ENCODE peak calls at places on chromosome 14, in seven cellular contexts. Z, C, F, E, O, P and L are unnamed samples.

GRCh38 chr14:92417759-92418158 is 94.8 kb downstream of the SLC24A4 start:
- DNase-seq in O (no peak), E (no peak), P (no peak), C (no peak), Z (no peak), F (no peak), L (no peak)

GRCh38 chr14:75647650-75648049 is 13.0 kb downstream of the ERG28 start:
- DNase-seq in C (no peak), Z (no peak), P (no peak), F (no peak), E (no peak), O (no peak), L (no peak)

GRCh38 chr14:81326451-81326850 is 73.7 kb downstream of the STON2 start:
- DNase-seq in P (no peak), F (no peak), O (no peak), E (no peak), Z (no peak), C (no peak), L (no peak)

GRCh38 chr14:104399432-104400155 is 180.0 kb upstream of the C14orf180 start:
- DNase-seq in Z (peak), E (no peak), O (no peak), C (no peak), F (no peak), P (no peak), L (no peak)

GRCh38 chr14:30610719-30611388 is 11.3 kb upstream of the SCFD1 start:
- DNase-seq in C (no peak), F (peak), Z (peak), P (peak), E (no peak), O (no peak), L (peak)

GRCh38 chr14:24249230-24250021 is 7.0 kb upstream of the TINF2 start:
- DNase-seq in C (no peak), E (no peak), P (no peak), Z (peak), O (no peak), F (no peak), L (no peak)

GRCh38 chr14:30194769-30195168 is 267.1 kb upstream of the PRKD1 start:
- DNase-seq in Z (no peak), E (no peak), F (peak), O (peak), P (no peak), C (no peak), L (no peak)

GRCh38 chr14:103753809-103754208 is 38.2 kb downstream of the ZFYVE21 start:
- DNase-seq in C (no peak), E (no peak), Z (no peak), F (no peak), P (no peak), O (no peak), L (no peak)

GRCh38 chr14:105490318-105490571 is 801 bp upstream of the TEDC1 start:
- DNase-seq in F (no peak), Z (peak), C (no peak), O (no peak), E (no peak), P (no peak), L (no peak)

GRCh38 chr14:31057701-31058364 is 31.7 kb upstream of the STRN3 start:
- DNase-seq in P (no peak), E (peak), F (no peak), O (no peak), C (no peak), Z (no peak), L (no peak)

GRCh38 chr14:76181546-76181945 is 29.8 kb downstream of the GPATCH2L start:
- DNase-seq in O (no peak), C (no peak), Z (no peak), E (no peak), P (no peak), F (no peak), L (peak)

GRCh38 chr14:31745741-31746140 is 184.5 kb downstream of the NUBPL start:
- DNase-seq in E (no peak), Z (no peak), O (no peak), P (no peak), F (no peak), C (no peak), L (peak)

GRCh38 chr14:91714805-91715204 is 17.1 kb downstream of the CATSPERB start:
- DNase-seq in C (no peak), F (no peak), E (no peak), O (no peak), P (no peak), Z (no peak), L (peak)

GRCh38 chr14:65948302-65948701 is 535.8 kb downstream of the FUT8 start:
- DNase-seq in O (no peak), E (no peak), C (no peak), F (no peak), Z (no peak), P (no peak), L (peak)

GRCh38 chr14:30034049-30034635 is 106.5 kb upstream of the PRKD1 start:
- DNase-seq in F (no peak), Z (no peak), E (no peak), O (peak), C (no peak), P (no peak), L (peak)

GRCh38 chr14:63524537-63525155 is 18.5 kb downstream of the PPP2R5E start:
- DNase-seq in Z (peak), C (no peak), P (no peak), F (no peak), O (no peak), E (no peak), L (no peak)

GRCh38 chr14:77961853-77962580 is 162.1 kb downstream of the ADCK1 start:
- DNase-seq in C (no peak), P (no peak), E (no peak), Z (no peak), O (no peak), F (no peak), L (no peak)

GRCh38 chr14:77962731-77963520 is 163.0 kb downstream of the ADCK1 start:
- DNase-seq in E (no peak), Z (no peak), P (no peak), F (no peak), O (no peak), C (no peak), L (no peak)

GRCh38 chr14:77967110-77967509 is 167.2 kb downstream of the ADCK1 start:
- DNase-seq in Z (no peak), O (no peak), C (no peak), F (no peak), P (no peak), E (no peak), L (no peak)

GRCh38 chr14:77965919-77966435 is 166.1 kb downstream of the ADCK1 start:
- DNase-seq in Z (no peak), C (no peak), O (no peak), P (no peak), F (no peak), E (no peak), L (peak)

GRCh38 chr14:77965050-77965449 is 165.1 kb downstream of the ADCK1 start:
- DNase-seq in C (no peak), Z (no peak), P (no peak), O (no peak), E (no peak), F (no peak), L (no peak)
- TF ChIP-seq CTCF in C (no peak), Z (no peak), P (no peak), O (no peak), E (no peak), F (no peak), L (no peak)

DNA sequence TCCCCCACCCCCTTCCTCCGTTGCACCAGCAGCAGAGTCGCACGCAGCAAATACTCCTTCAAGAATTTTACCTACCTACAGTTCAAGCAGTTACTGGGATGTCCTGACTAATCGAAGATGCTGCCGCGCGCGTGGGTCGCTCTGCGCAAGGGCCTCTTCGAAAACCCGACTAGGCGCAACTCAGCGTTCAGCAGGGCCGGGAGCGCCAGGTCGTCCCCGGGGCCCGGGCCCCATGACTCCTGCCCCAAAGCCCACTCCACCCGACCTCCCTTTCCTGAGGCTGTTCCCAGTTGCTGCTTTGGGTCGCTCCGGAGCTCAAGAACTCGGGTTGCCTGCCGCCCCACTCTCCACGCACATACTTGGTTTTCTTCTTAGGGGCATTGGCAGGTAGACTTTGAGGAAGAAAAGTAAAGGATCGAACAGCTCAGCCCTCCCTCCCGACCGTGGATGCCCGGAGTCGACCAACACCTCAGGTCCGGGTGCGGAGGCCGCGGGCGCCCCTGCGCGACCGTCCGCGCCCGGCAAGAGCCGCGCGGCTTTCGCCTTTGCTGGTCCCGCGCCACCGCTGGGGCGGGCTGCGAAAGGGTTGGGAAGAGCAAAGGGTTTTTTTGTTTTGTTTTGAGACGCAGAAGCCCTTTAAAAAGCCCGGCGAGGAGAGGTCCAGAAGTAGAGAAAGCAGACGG is 1.9 kb downstream of the BMP4 start:
- DNase-seq in E (no peak), O (peak), C (no peak), F (no peak), Z (no peak), P (peak), L (no peak)
- H3K4me3 ChIP-seq in E (no peak), O (peak), C (peak), F (peak), Z (peak), P (peak), L (peak)

DNA sequence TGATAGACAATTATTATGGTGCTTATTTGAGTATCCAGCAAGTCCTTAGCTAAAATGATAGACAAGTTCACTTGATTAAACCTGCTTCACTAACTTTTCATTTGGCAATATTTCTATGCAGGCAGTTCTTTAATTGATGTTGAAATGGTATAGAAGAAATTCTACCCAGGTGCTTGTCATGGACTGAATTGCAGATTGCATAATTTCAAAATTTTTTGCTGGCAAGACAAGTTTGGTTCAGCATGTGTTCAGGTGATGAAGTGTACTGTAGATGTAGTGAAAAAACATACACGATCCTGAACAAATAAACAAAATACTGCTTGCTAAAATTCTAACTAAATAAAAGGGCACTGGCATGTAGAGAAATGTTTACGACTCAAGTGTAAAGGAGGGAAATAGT is 189.0 kb downstream of the FOXA1 start:
- DNase-seq in F (no peak), E (no peak), Z (no peak), C (no peak), O (no peak), P (no peak), L (no peak)
- TF ChIP-seq CTCF in F (no peak), E (no peak), Z (no peak), C (no peak), O (no peak), P (no peak), L (no peak)

GRCh38 chr14:26833777-26834176 is 235.9 kb upstream of the NOVA1 start:
- DNase-seq in P (no peak), F (no peak), C (no peak), Z (no peak), O (no peak), E (no peak), L (no peak)

DNA sequence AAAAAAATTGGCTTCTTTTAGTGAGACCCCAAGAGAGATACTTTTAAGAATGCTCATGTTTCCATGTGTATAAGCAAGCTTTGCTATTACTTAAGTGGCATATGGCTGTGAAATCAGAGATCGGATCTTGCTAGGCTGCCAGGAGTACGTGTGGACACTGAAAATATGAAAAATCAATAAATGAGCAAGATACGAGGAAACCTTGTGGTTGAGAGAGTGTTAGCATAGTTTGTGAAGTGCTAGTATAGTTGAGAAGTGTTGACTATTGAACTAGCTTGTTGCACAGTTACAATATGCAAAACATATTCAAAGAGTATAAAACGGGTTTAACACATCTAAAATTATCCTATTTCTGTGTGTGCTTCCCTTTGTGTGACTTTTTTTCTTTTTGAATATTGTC is 230.9 kb upstream of the NOVA1 start:
- DNase-seq in Z (no peak), C (no peak), F (no peak), E (no peak), O (no peak), P (no peak), L (no peak)
- H3K4me3 ChIP-seq in Z (no peak), C (no peak), F (no peak), E (no peak), O (no peak), P (no peak), L (no peak)

GRCh38 chr14:95979339-95980042 is 59.7 kb upstream of the C14orf132 start:
- DNase-seq in O (no peak), C (no peak), P (no peak), E (peak), F (no peak), Z (no peak), L (peak)
- TF ChIP-seq CTCF in O (no peak), C (no peak), P (no peak), E (peak), F (peak), Z (no peak), L (peak)

GRCh38 chr14:101602466-101602840 is 41.2 kb downstream of the DIO3 start:
- DNase-seq in Z (no peak), C (no peak), P (no peak), F (no peak), E (no peak), O (no peak), L (no peak)

GRCh38 chr14:101600336-101600890 is 39.1 kb downstream of the DIO3 start:
- DNase-seq in P (peak), C (no peak), Z (peak), F (no peak), O (no peak), E (no peak), L (no peak)

GRCh38 chr14:101600891-101601602 is 39.8 kb downstream of the DIO3 start:
- DNase-seq in C (no peak), F (no peak), E (no peak), Z (peak), O (no peak), P (no peak), L (no peak)

GRCh38 chr14:101603096-101603495 is 41.8 kb downstream of the DIO3 start:
- DNase-seq in E (no peak), Z (peak), C (no peak), F (no peak), P (no peak), O (no peak), L (no peak)

DNA sequence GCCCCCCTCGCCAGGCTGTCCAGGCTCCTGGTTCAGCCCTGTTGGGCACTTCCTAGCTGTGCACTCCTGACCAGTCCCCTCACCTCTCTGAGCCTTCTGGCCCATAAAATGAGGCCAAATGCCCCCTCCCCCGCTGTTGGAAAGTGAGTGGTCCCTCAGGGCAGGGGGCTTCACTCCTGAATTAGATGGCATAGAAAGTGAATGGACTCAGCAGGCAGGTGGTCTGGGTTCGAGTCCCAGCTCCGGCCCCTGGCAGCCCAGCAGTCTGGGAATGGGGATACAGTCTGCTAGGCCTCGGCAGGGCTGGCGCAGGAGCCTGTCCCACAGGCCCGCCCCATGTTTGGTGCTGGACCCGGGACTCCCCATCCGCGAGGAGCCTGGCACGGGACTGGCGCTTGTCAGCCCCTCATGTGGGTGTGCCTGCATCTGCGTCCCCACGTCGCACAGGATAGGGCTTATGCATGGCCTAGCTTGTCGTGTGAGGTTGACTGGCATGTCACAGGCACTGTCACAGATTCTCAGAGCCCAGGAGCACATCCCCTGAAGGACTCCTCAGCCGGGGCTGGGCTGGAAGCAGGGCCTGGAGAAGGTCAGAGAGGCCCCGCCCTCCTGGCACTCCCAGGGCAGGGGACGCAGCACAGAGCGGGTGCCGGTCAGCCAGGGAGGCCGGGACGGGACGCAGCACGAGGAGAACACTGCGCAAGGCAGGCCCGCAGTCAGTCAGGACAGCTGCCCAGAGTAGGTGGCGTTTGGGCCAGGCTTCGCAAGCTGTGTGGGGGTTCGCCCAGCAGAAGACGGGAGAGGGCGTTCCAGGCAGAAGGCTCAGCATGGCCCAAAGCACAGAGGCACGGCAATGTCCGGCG is 40.5 kb downstream of the DIO3 start:
- DNase-seq in E (no peak), C (no peak), P (no peak), O (no peak), F (no peak), Z (peak), L (peak)
- H3K4me3 ChIP-seq in E (no peak), C (no peak), P (no peak), O (no peak), F (no peak), Z (no peak), L (no peak)

DNA sequence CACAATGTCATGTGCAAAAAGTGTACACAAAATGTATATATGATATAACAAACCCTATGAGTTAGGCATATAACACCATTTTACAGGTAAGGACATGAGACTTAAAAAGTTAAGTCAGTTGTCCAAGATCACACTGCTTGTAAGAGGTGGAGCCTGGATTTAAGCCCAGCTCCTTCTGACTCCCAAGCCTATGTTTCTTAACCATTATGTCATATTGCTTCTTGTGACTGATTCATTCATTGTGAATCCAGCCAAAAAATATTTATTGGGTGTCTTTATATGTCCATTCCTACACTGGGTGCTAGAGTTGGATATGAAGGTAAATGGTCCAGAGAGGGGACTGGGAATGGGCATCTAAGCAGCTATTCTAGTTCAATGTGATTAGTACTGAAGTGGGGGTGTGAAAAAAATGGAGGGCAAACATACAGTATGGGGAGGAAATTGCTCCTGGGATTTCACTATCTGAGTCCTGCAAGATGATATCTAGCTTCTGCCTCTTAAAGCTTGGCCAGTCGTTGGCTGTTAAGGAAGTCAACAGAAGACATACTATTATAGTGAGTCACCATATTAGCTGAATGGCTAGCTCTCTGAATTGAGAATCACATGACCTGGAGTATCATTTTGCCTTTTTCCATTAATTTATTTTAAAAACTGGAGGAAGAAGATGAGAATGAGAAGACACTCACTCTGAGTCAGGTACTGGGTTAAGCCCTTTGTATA is 28.8 kb downstream of the PAX9 start:
- DNase-seq in C (no peak), P (no peak), O (no peak), Z (no peak), E (no peak), F (no peak), L (no peak)
- TF ChIP-seq CTCF in C (no peak), P (no peak), O (no peak), Z (no peak), E (no peak), F (no peak), L (no peak)

GRCh38 chr14:51396222-51396815 is 156.3 kb downstream of the TMX1 start:
- DNase-seq in E (peak), F (peak), Z (no peak), P (peak), O (peak), C (no peak), L (no peak)
- H3K4me3 ChIP-seq in E (no peak), F (peak), Z (no peak), P (no peak), O (no peak), C (no peak), L (no peak)

GRCh38 chr14:94598816-94599655 is 13.2 kb upstream of the SERPINA3 start:
- DNase-seq in Z (peak), E (no peak), P (peak), O (peak), C (no peak), F (peak), L (peak)
- TF ChIP-seq CTCF in Z (no peak), E (no peak), P (no peak), O (no peak), C (no peak), F (no peak), L (no peak)